ENCODE peak calls at places on chromosomes 1 and 21, in seven cellular contexts. Q is HTR-8/SVneo; J is stimulated activated CD4-positive, alpha-beta T cell treated with anti-CD3 and anti-CD28 coated beads, Interleukin-2, amount 100 ng/mL, for 48 hours; P is GM06990; I is cardiac septum; O is HuH-7; D is T-helper 2 cell. R is an unnamed sample.
A peak's percentile ranks its signal among the peaks of the same experiment; 100 is the strongest.

GRCh38 chr1:200917291-200917817 is 22.7 kb downstream of the INAVA start:
- DNase-seq in Q (no peak), J (no peak), P (no peak), I (peak; percentile 83), O (peak; percentile 47), D (no peak), R (no peak)

GRCh38 chr1:201119206-201119814 is 7.1 kb upstream of the CACNA1S start:
- DNase-seq in Q (peak; percentile 34), J (peak; percentile 59), P (no peak), I (no peak), O (peak; percentile 90), D (peak; percentile 12), R (peak; percentile 23)

GRCh38 chr1:154433161-154433681 is 28.1 kb downstream of the IL6R start:
- DNase-seq in Q (no peak), J (no peak), P (no peak), I (no peak), O (no peak), D (no peak), R (peak; percentile 86)

GRCh38 chr1:222452031-222452430 is 95.9 kb downstream of the HHIPL2 start:
- DNase-seq in Q (no peak), J (no peak), P (no peak), I (no peak), O (no peak), D (no peak), R (no peak)

GRCh38 chr21:38979271-38980196 is 173.8 kb downstream of the ETS2 start:
- DNase-seq in Q (peak; percentile 48), J (no peak), P (no peak), I (no peak), O (no peak), D (no peak), R (peak; percentile 53)

GRCh38 chr1:243596441-243597183 is 253.4 kb downstream of the AKT3 start:
- DNase-seq in Q (peak; percentile 45), J (peak; percentile 4), P (peak; percentile 57), I (no peak), O (no peak), D (peak; percentile 25), R (peak; percentile 82)

GRCh38 chr1:116754203-116754977 is at the start of gene CD2:
- DNase-seq in Q (no peak), J (peak; percentile 40), P (no peak), I (no peak), O (no peak), D (no peak), R (no peak)

GRCh38 chr1:183569141-183569540 is 21.1 kb downstream of the NCF2 start:
- DNase-seq in Q (peak; percentile 26), J (peak; percentile 18), P (no peak), I (no peak), O (no peak), D (no peak), R (peak; percentile 52)

GRCh38 chr1:209250970-209251636 is 332.4 kb upstream of the CAMK1G start:
- DNase-seq in Q (no peak), J (no peak), P (no peak), I (no peak), O (no peak), D (no peak), R (peak; percentile 86)

GRCh38 chr1:220879090-220879508 is at the start of gene HLX:
- DNase-seq in Q (peak; percentile 97), J (peak; percentile 26), P (peak; percentile 73), I (peak; percentile 98), O (peak; percentile 100), D (no peak), R (peak; percentile 75)